ENCODE peak calls at places on chromosomes 2 and 18, in six cellular contexts. Y is colonic mucosa; G is AG04450; A is CD4-positive, alpha-beta T cell; J is heart left ventricle; X is sigmoid colon. W is an unnamed sample.

GRCh38 chr2:80454628-80455027 is 150.1 kb upstream of the LRRTM1 start:
- DNase-seq in G (no peak), A (no peak), X (no peak), J (peak; percentile 69), Y (no peak), W (no peak)

GRCh38 chr2:74457129-74457548 is 1.1 kb upstream of the WBP1 start:
- DNase-seq in J (no peak), A (no peak), G (no peak), Y (peak; percentile 42), X (no peak), W (no peak)

GRCh38 chr2:15668611-15669305 is 77.1 kb downstream of the DDX1 start:
- DNase-seq in A (no peak), Y (no peak), G (peak; percentile 8), X (no peak), J (no peak), W (no peak)

GRCh38 chr18:23784811-23785245 is 95.6 kb downstream of the LAMA3 start:
- DNase-seq in X (no peak), A (no peak), Y (peak; percentile 28), G (peak; percentile 15), J (no peak), W (no peak)

GRCh38 chr2:25566694-25567093 is 106.7 kb downstream of the DTNB start:
- DNase-seq in J (no peak), G (no peak), A (no peak), X (no peak), Y (no peak), W (no peak)

GRCh38 chr18:13660510-13660909 is 65.8 kb downstream of the FAM210A start:
- DNase-seq in G (no peak), Y (no peak), A (no peak), J (no peak), X (no peak), W (no peak)

GRCh38 chr2:68589963-68590362 is 53.4 kb upstream of the PROKR1 start:
- DNase-seq in A (no peak), Y (no peak), G (no peak), X (no peak), J (no peak), W (no peak)

GRCh38 chr18:3966985-3967856 is 487.9 kb downstream of the DLGAP1 start:
- DNase-seq in G (no peak), A (no peak), J (no peak), Y (no peak), X (no peak), W (no peak)

GRCh38 chr2:20647764-20648164 is 3.1 kb downstream of the HS1BP3 start:
- DNase-seq in A (no peak), Y (no peak), X (no peak), J (peak; percentile 19), G (no peak), W (no peak)

GRCh38 chr2:83602753-83603152 is 856.3 kb downstream of the SUCLG1 start:
- DNase-seq in J (no peak), X (no peak), G (no peak), Y (no peak), A (no peak), W (no peak)

GRCh38 chr18:10841203-10841602 is 308.2 kb downstream of the PIEZO2 start:
- DNase-seq in X (no peak), J (no peak), A (no peak), Y (no peak), G (no peak), W (no peak)

GRCh38 chr2:36358317-36358659 is 2.7 kb downstream of the CRIM1 start:
- DNase-seq in X (no peak), G (no peak), J (no peak), A (no peak), Y (no peak), W (no peak)

GRCh38 chr2:102520009-102520408 is 47.0 kb downstream of the SLC9A4 start:
- DNase-seq in X (no peak), Y (peak; percentile 38), J (no peak), G (no peak), A (no peak), W (no peak)

GRCh38 chr2:69652206-69652605 is 8.7 kb upstream of the AAK1 start:
- DNase-seq in X (no peak), A (no peak), J (no peak), G (peak; percentile 55), Y (no peak), W (no peak)

GRCh38 chr2:30193104-30193681 is 38.1 kb upstream of the LBH start:
- DNase-seq in G (no peak), A (no peak), X (peak; percentile 60), J (no peak), Y (no peak), W (no peak)

GRCh38 chr2:241988146-241988545 is 118.6 kb downstream of the RTP5 start:
- DNase-seq in Y (no peak), J (no peak), X (no peak), G (no peak), A (no peak), W (no peak)

GRCh38 chr2:86776532-86776931 is 14.2 kb downstream of the CD8A start:
- DNase-seq in A (no peak), Y (no peak), G (no peak), J (no peak), X (no peak), W (no peak)

GRCh38 chr2:234705108-234705507 is 208.2 kb upstream of the ARL4C start:
- DNase-seq in G (peak; percentile 24), Y (no peak), X (no peak), A (no peak), J (no peak), W (no peak)

GRCh38 chr2:26608557-26608956 is 32.6 kb downstream of the CIB4 start:
- DNase-seq in G (no peak), A (no peak), Y (no peak), J (peak; percentile 45), X (no peak), W (peak; percentile 17)

GRCh38 chr2:12716250-12717190 is at the start of gene TRIB2:
- DNase-seq in Y (peak; percentile 74), G (peak; percentile 65), X (peak; percentile 92), J (peak; percentile 95), A (peak; percentile 85), W (peak; percentile 80)

GRCh38 chr2:46922049-46922448 is 6.4 kb upstream of the MCFD2 start:
- DNase-seq in A (no peak), X (no peak), J (no peak), Y (no peak), G (no peak), W (no peak)

GRCh38 chr2:225584821-225585220 is 185.3 kb downstream of the NYAP2 start:
- DNase-seq in J (no peak), A (no peak), Y (no peak), X (no peak), G (no peak), W (no peak)

GRCh38 chr2:122100371-122101150 is 345.1 kb downstream of the TSN start:
- DNase-seq in Y (no peak), X (no peak), G (no peak), J (no peak), A (no peak), W (no peak)

GRCh38 chr2:120314656-120315366 is 31.1 kb upstream of the INHBB start:
- DNase-seq in X (no peak), G (no peak), J (no peak), A (no peak), Y (no peak), W (no peak)

GRCh38 chr2:153819501-153819900 is 52.2 kb upstream of the GALNT13 start:
- DNase-seq in J (no peak), G (no peak), X (no peak), A (no peak), Y (no peak), W (no peak)

GRCh38 chr18:48106976-48107781 is 176.7 kb upstream of the SMAD2 start:
- DNase-seq in Y (peak; percentile 70), J (no peak), G (no peak), A (no peak), X (no peak), W (no peak)

GRCh38 chr18:48106498-48106897 is 176.0 kb upstream of the SMAD2 start:
- DNase-seq in A (no peak), G (no peak), Y (no peak), X (no peak), J (no peak), W (no peak)

GRCh38 chr18:48104703-48105102 is 174.2 kb upstream of the SMAD2 start:
- DNase-seq in J (no peak), X (no peak), A (no peak), Y (no peak), G (no peak), W (no peak)

GRCh38 chr18:48108136-48108535 is 177.7 kb upstream of the SMAD2 start:
- DNase-seq in G (no peak), A (no peak), Y (no peak), J (no peak), X (no peak), W (no peak)

GRCh38 chr18:48105317-48105716 is 174.9 kb upstream of the SMAD2 start:
- DNase-seq in J (no peak), Y (no peak), A (no peak), G (no peak), X (no peak), W (no peak)
- TF ChIP-seq CTCF in J (peak; percentile 21), Y (no peak), A (no peak), G (no peak), X (no peak), W (no peak)

GRCh38 chr2:231601356-231602229 is 8.9 kb downstream of the TEX44 start:
- DNase-seq in X (peak; percentile 90), Y (peak; percentile 91), G (peak; percentile 48), A (peak; percentile 69), J (peak; percentile 89), W (peak; percentile 72)
- TF ChIP-seq CTCF in X (peak; percentile 61), Y (peak; percentile 74), G (peak; percentile 90), A (peak; percentile 81), J (peak; percentile 91), W (peak; percentile 91)

GRCh38 chr2:222293660-222294630 is 4.9 kb downstream of the PAX3 start:
- DNase-seq in Y (no peak), J (no peak), G (no peak), A (no peak), X (no peak), W (no peak)
- TF ChIP-seq CTCF in Y (no peak), J (no peak), G (no peak), A (no peak), X (no peak), W (no peak)

GRCh38 chr18:69941183-69941582 is 6.5 kb downstream of the CD226 start:
- DNase-seq in X (no peak), A (no peak), Y (no peak), G (no peak), J (no peak), W (no peak)

GRCh38 chr18:69945220-69946114 is 2.2 kb downstream of the CD226 start:
- DNase-seq in J (no peak), X (no peak), G (no peak), Y (no peak), A (no peak), W (no peak)

GRCh38 chr18:69944434-69944833 is 3.2 kb downstream of the CD226 start:
- DNase-seq in J (no peak), X (no peak), G (no peak), Y (no peak), A (no peak), W (no peak)

GRCh38 chr18:69946608-69947155 is 991 bp downstream of the CD226 start:
- DNase-seq in G (no peak), A (no peak), X (no peak), J (no peak), Y (no peak), W (no peak)

DNA sequence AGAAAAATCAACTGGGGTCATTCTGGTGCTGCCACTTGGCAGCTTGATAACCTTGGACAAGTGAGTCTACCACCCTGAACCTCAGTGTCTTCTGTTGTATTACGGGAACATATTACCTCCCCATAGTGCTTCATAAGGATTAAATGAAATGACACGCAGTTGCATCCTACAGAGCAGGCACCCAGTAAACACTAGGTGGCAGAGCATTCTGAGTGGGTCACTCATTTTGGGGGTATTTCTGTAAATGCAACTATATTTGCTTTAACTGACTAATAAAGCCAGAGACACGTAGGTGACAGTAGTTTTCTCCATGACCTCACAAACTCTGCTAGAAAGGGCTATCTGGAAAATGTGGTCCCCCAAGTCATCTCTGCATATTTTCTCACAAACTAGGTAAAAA is 4.7 kb downstream of the CD226 start:
- DNase-seq in A (no peak), Y (no peak), X (no peak), G (no peak), J (no peak), W (no peak)
- TF ChIP-seq CTCF in A (no peak), Y (no peak), X (no peak), G (peak; percentile 7), J (no peak), W (peak; percentile 20)